ENCODE peak calls at places on chromosomes 7 and 10, in five cellular contexts. A is activated CD4-positive, CD25-positive, alpha-beta regulatory T cell; S is natural killer cell; U is DMS79 treated with DMSO at 0.1 percent for 48 hours; F is pancreas. N is an unnamed sample.

GRCh38 chr7:113086431-113086888 is at the start of gene GPR85:
- DNase-seq in U (peak), F (peak), S (no peak), A (peak), N (peak)

GRCh38 chr10:30705086-30705624 is 75.6 kb upstream of the LYZL2 start:
- DNase-seq in A (no peak), U (peak), F (no peak), S (no peak), N (no peak)

GRCh38 chr10:72842164-72842563 is 51.4 kb upstream of the OIT3 start:
- DNase-seq in F (no peak), U (no peak), A (no peak), S (no peak), N (no peak)

GRCh38 chr10:121036431-121036830 is 185.3 kb downstream of the WDR11 start:
- DNase-seq in S (no peak), A (no peak), F (no peak), U (no peak), N (no peak)

GRCh38 chr10:114397651-114398145 is 6.6 kb downstream of the AFAP1L2 start:
- DNase-seq in S (no peak), U (no peak), F (no peak), A (no peak), N (no peak)

GRCh38 chr10:124675261-124675660 is 68.9 kb downstream of the FAM53B start:
- DNase-seq in S (no peak), A (no peak), U (no peak), F (no peak), N (no peak)

GRCh38 chr7:2601907-2602735 is 29.7 kb upstream of the TTYH3 start:
- DNase-seq in S (no peak), U (peak), A (no peak), F (no peak), N (no peak)

GRCh38 chr10:62083413-62083794 is 181.9 kb downstream of the ARID5B start:
- DNase-seq in S (no peak), A (no peak), F (no peak), U (no peak), N (peak)

GRCh38 chr7:24319209-24319608 is 35.2 kb downstream of the NPY start:
- DNase-seq in S (no peak), A (no peak), U (no peak), F (no peak), N (no peak)

GRCh38 chr10:133455611-133456031 is 1.9 kb downstream of the SCART1 start:
- DNase-seq in F (no peak), A (no peak), U (no peak), S (no peak), N (no peak)

GRCh38 chr7:155947051-155947450 is 134.8 kb upstream of the SHH start:
- DNase-seq in S (no peak), A (no peak), U (no peak), F (no peak), N (no peak)

GRCh38 chr10:86757110-86757790 is 831 bp downstream of the BMPR1A start:
- DNase-seq in U (peak), S (no peak), A (no peak), F (peak), N (peak)

GRCh38 chr7:80883188-80884025 is 35.4 kb downstream of the SEMA3C start:
- DNase-seq in U (no peak), A (no peak), S (no peak), F (no peak), N (peak)

GRCh38 chr7:137953692-137954470 is 48.0 kb downstream of the CREB3L2 start:
- DNase-seq in U (no peak), F (no peak), A (no peak), S (no peak), N (peak)

GRCh38 chr10:27819781-27820531 is 74.3 kb upstream of the MKX start:
- DNase-seq in F (peak), A (no peak), U (no peak), S (no peak), N (peak)

GRCh38 chr7:48180981-48181380 is 9.7 kb downstream of the ABCA13 start:
- DNase-seq in S (no peak), U (no peak), F (no peak), A (no peak), N (peak)

N was measured in EH.